ENCODE peak calls at places on chromosomes 6 and 20, in four cellular contexts. One of them, this sample, is unnamed.

GRCh38 chr6:91088515-91088914 is 501.6 kb upstream of the MAP3K7 start:
- DNase-seq in endodermal cell: peak; percentile 53
- DNase-seq in mammary epithelial cell: no peak
- DNase-seq in foreskin fibroblast: no peak
- DNase-seq in this sample: no peak

GRCh38 chr6:152136449-152136825 is 329.0 kb downstream of the ESR1 start:
- DNase-seq in endodermal cell: no peak
- DNase-seq in mammary epithelial cell: no peak
- DNase-seq in foreskin fibroblast: no peak
- DNase-seq in this sample: peak; percentile 73

GRCh38 chr20:14523090-14523489 is 185.7 kb upstream of the FLRT3 start:
- DNase-seq in mammary epithelial cell: peak; percentile 74
- DNase-seq in foreskin fibroblast: peak; percentile 21
- DNase-seq in endodermal cell: no peak
- DNase-seq in this sample: peak; percentile 92

GRCh38 chr6:154653853-154654252 is 79.4 kb upstream of the SCAF8 start:
- DNase-seq in foreskin fibroblast: peak; percentile 86
- DNase-seq in endodermal cell: no peak
- DNase-seq in mammary epithelial cell: peak; percentile 96
- DNase-seq in this sample: peak; percentile 97

GRCh38 chr20:3786126-3786484 is 435 bp downstream of the CENPB start:
- DNase-seq in endodermal cell: peak; percentile 76
- DNase-seq in mammary epithelial cell: peak; percentile 52
- DNase-seq in foreskin fibroblast: peak; percentile 80
- DNase-seq in this sample: peak; percentile 28

GRCh38 chr6:41768545-41769308 is 11.0 kb downstream of the FRS3 start:
- DNase-seq in foreskin fibroblast: no peak
- DNase-seq in endodermal cell: no peak
- DNase-seq in mammary epithelial cell: no peak
- DNase-seq in this sample: peak; percentile 54

GRCh38 chr20:22411568-22412450 is 172.6 kb downstream of the FOXA2 start:
- DNase-seq in mammary epithelial cell: no peak
- DNase-seq in foreskin fibroblast: no peak
- DNase-seq in endodermal cell: no peak
- DNase-seq in this sample: peak; percentile 84

GRCh38 chr6:5989141-5989723 is 17.5 kb downstream of the NRN1 start:
- DNase-seq in mammary epithelial cell: no peak
- DNase-seq in endodermal cell: no peak
- DNase-seq in foreskin fibroblast: no peak
- DNase-seq in this sample: no peak

GRCh38 chr6:144993870-144994269 is 708.7 kb downstream of the UTRN start:
- DNase-seq in endodermal cell: no peak
- DNase-seq in foreskin fibroblast: peak; percentile 79
- DNase-seq in mammary epithelial cell: no peak
- DNase-seq in this sample: peak; percentile 46

GRCh38 chr20:51089840-51090239 is 66.9 kb upstream of the KCNG1 start:
- DNase-seq in foreskin fibroblast: no peak
- DNase-seq in mammary epithelial cell: no peak
- DNase-seq in endodermal cell: no peak
- DNase-seq in this sample: no peak

GRCh38 chr20:23397961-23398360 is 23.3 kb downstream of the NAPB start:
- DNase-seq in endodermal cell: no peak
- DNase-seq in foreskin fibroblast: peak; percentile 69
- DNase-seq in mammary epithelial cell: no peak
- DNase-seq in this sample: peak; percentile 13

GRCh38 chr6:33923857-33924514 is 120.2 kb upstream of the MLN start:
- DNase-seq in mammary epithelial cell: no peak
- DNase-seq in endodermal cell: no peak
- DNase-seq in foreskin fibroblast: no peak
- DNase-seq in this sample: no peak

GRCh38 chr6:169251822-169252804 is 1.5 kb downstream of the THBS2 start:
- DNase-seq in endodermal cell: peak; percentile 75
- DNase-seq in foreskin fibroblast: peak; percentile 17
- DNase-seq in mammary epithelial cell: no peak
- DNase-seq in this sample: no peak

GRCh38 chr6:150667977-150668716 is 68.5 kb downstream of the PLEKHG1 start:
- DNase-seq in foreskin fibroblast: peak; percentile 86
- DNase-seq in mammary epithelial cell: peak; percentile 93
- DNase-seq in endodermal cell: no peak
- DNase-seq in this sample: peak; percentile 94

GRCh38 chr20:54172856-54173652 is 732 bp downstream of the CYP24A1 start:
- DNase-seq in mammary epithelial cell: peak; percentile 13
- DNase-seq in endodermal cell: peak; percentile 82
- DNase-seq in foreskin fibroblast: peak; percentile 6
- DNase-seq in this sample: no peak

GRCh38 chr20:6769953-6770831 is 2.7 kb downstream of the BMP2 start:
- DNase-seq in mammary epithelial cell: no peak
- DNase-seq in endodermal cell: peak; percentile 87
- DNase-seq in foreskin fibroblast: peak; percentile 68
- DNase-seq in this sample: no peak

GRCh38 chr20:2652724-2653510 is 485 bp downstream of the NOP56 start:
- DNase-seq in endodermal cell: no peak
- DNase-seq in mammary epithelial cell: peak; percentile 13
- DNase-seq in foreskin fibroblast: peak; percentile 51
- DNase-seq in this sample: peak; percentile 8

GRCh38 chr20:19463597-19463996 is 251.2 kb downstream of the SLC24A3 start:
- DNase-seq in endodermal cell: peak; percentile 55
- DNase-seq in mammary epithelial cell: no peak
- DNase-seq in foreskin fibroblast: no peak
- DNase-seq in this sample: no peak

GRCh38 chr20:48635791-48636267 is 192.0 kb downstream of the PREX1 start:
- DNase-seq in mammary epithelial cell: peak; percentile 26
- DNase-seq in endodermal cell: peak; percentile 93
- DNase-seq in foreskin fibroblast: peak; percentile 76
- DNase-seq in this sample: peak; percentile 10

GRCh38 chr6:141598487-141598886 is 534.2 kb upstream of the GJE1 start:
- DNase-seq in endodermal cell: no peak
- DNase-seq in mammary epithelial cell: peak; percentile 13
- DNase-seq in foreskin fibroblast: peak; percentile 45
- DNase-seq in this sample: peak; percentile 52

GRCh38 chr6:88008411-88008810 is 39.2 kb upstream of the SPACA1 start:
- DNase-seq in mammary epithelial cell: no peak
- DNase-seq in foreskin fibroblast: no peak
- DNase-seq in endodermal cell: no peak
- DNase-seq in this sample: no peak

GRCh38 chr6:88013554-88013953 is 34.1 kb upstream of the SPACA1 start:
- DNase-seq in mammary epithelial cell: no peak
- DNase-seq in endodermal cell: peak; percentile 58
- DNase-seq in foreskin fibroblast: no peak
- DNase-seq in this sample: no peak

GRCh38 chr6:88008821-88009220 is 38.8 kb upstream of the SPACA1 start:
- DNase-seq in endodermal cell: no peak
- DNase-seq in mammary epithelial cell: peak; percentile 7
- DNase-seq in foreskin fibroblast: no peak
- DNase-seq in this sample: peak; percentile 38

DNA sequence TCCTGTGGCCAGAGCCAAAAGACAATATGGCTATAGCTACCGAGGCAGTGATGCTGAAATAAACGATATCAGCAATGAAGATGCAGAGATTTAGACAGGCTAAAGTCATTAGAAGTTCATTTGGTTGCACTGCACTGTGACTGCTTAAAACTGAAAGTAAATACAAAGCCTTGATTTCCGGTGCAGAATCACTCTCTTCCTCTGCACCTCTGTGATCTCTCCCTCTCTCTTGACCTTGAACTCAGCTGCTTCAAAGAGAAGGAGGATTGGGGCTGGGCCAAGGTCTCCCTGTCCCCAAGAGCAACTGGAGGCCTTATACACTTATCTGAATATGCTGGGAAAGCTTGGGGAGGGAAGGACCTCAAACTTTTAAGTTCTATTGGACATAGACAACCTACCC is 34.6 kb upstream of the SPACA1 start:
- DNase-seq in endodermal cell: no peak
- DNase-seq in foreskin fibroblast: no peak
- DNase-seq in mammary epithelial cell: no peak
- DNase-seq in this sample: no peak
- TF ChIP-seq CTCF in endodermal cell: no peak
- TF ChIP-seq CTCF in foreskin fibroblast: no peak
- TF ChIP-seq CTCF in mammary epithelial cell: no peak
- TF ChIP-seq CTCF in this sample: no peak

GRCh38 chr6:138106665-138107077 is 548 bp downstream of the PERP start:
- DNase-seq in foreskin fibroblast: no peak
- DNase-seq in endodermal cell: no peak
- DNase-seq in mammary epithelial cell: no peak
- DNase-seq in this sample: no peak
- H3K4me3 ChIP-seq in foreskin fibroblast: peak overlapping the region; percentile 69
- H3K4me3 ChIP-seq in endodermal cell: peak overlapping the region; percentile 86
- H3K4me3 ChIP-seq in mammary epithelial cell: peak overlapping the region; percentile 95
- H3K4me3 ChIP-seq in this sample: peak overlapping the region; percentile 88

DNA sequence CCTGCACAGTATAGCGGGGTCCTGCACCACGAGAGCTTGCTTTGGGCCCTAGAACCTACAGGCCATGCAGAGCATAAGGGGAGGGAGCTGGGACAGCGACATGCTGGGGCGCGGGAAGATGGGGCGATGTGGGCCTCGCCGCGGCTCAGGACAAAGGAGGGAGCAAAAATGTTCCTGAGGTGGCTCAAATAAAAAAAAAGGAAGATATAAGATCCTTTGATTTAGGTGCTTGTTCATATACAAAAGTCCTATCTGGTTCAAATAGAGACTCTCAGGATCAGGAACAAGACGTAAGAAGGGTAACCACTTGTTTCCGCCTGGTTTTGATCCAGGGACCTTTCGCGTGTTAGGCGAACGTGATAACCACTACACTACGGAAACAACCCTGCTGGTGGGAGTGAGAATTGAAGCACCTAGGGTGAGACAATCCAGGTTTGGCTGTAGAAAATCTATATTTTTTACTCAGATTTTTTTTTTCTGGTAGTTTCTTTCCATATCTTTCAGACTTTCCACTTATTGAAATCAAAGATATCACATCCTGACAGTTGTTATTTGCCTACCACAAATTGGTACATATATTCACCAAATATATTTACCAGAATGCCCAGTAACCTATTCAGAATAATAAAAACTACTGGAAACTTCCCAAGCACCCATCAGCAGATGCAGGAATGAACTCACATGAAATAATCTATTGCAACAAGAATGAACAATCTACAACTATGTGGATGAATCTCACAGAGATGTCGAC is 177.9 kb upstream of the ZNF184 start:
- DNase-seq in endodermal cell: peak; percentile 92
- DNase-seq in mammary epithelial cell: peak; percentile 74
- DNase-seq in foreskin fibroblast: peak; percentile 24
- DNase-seq in this sample: peak; percentile 68
- TF ChIP-seq CTCF in endodermal cell: peak; percentile 62
- TF ChIP-seq CTCF in mammary epithelial cell: peak; percentile 54
- TF ChIP-seq CTCF in foreskin fibroblast: peak; percentile 5
- TF ChIP-seq CTCF in this sample: peak; percentile 26

DNA sequence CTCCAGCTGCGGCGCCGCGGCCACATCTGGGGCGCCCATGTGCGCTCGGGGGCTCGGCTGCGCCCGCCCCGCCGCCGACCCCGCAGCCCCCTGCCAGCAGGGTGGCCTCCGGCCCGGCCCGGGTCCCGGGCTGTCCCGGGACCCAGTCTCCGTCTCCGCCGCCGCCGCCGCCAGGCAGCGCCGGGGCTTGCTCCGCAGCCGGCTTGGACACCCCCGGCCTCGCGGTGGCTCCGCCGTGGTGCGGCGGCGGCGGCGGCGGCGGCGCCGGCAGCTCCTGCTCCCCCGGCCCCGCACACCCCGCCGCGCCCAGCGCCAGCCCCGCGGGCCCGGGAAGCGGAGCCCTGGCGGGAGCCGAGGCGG is 219 bp downstream of the ISM1 start:
- DNase-seq in mammary epithelial cell: no peak
- DNase-seq in endodermal cell: no peak
- DNase-seq in foreskin fibroblast: no peak
- DNase-seq in this sample: no peak
- H3K4me3 ChIP-seq in mammary epithelial cell: no peak overlapping the region
- H3K4me3 ChIP-seq in endodermal cell: no peak overlapping the region
- H3K4me3 ChIP-seq in foreskin fibroblast: peak overlapping the region; percentile 60
- H3K4me3 ChIP-seq in this sample: peak overlapping the region; percentile 49